ENCODE peak calls at places on chromosomes 2 and 18, in nine cellular contexts. T, J, H, V, E, P, K, Y and W are unnamed samples. For H3K4me1 and H3K9me3, the result is how much of the 10 kb centered on the place peaks cover.

GRCh38 chr2:239670463-239671120 is 269.8 kb upstream of the HDAC4 start:
- DNase-seq in K (no peak), P (no peak), T (no peak), Y (no peak), J (no peak), E (no peak), V (no peak), H (no peak), W (no peak)

GRCh38 chr2:54969940-54970338 is 80.3 kb downstream of the RTN4 start:
- DNase-seq in V (no peak), K (no peak), T (no peak), P (no peak), Y (no peak), J (no peak), E (no peak), H (no peak), W (no peak)

GRCh38 chr2:67075530-67076253 is 321.4 kb upstream of the ETAA1 start:
- DNase-seq in K (no peak), T (no peak), P (no peak), H (no peak), J (no peak), Y (no peak), V (no peak), E (no peak), W (no peak)

GRCh38 chr2:197964720-197965119 is 160.3 kb downstream of the PLCL1 start:
- DNase-seq in E (no peak), H (no peak), Y (no peak), J (no peak), T (no peak), K (no peak), V (no peak), P (no peak), W (no peak)

GRCh38 chr2:100196786-100197494 is 54.5 kb upstream of the AFF3 start:
- DNase-seq in K (peak), Y (no peak), P (no peak), T (no peak), H (no peak), J (no peak), V (peak), E (no peak), W (no peak)

GRCh38 chr18:78739843-78740677 is 239.6 kb upstream of the SALL3 start:
- DNase-seq in E (no peak), H (no peak), J (peak), V (no peak), Y (no peak), P (no peak), T (no peak), K (no peak), W (no peak)

GRCh38 chr2:136067897-136068540 is 49.9 kb downstream of the CXCR4 start:
- DNase-seq in Y (no peak), H (no peak), E (no peak), J (no peak), P (no peak), K (no peak), V (no peak), T (no peak), W (no peak)

GRCh38 chr2:125455110-125455509 is 1200.8 kb upstream of the GYPC start:
- DNase-seq in E (no peak), H (no peak), J (no peak), T (no peak), V (no peak), Y (no peak), P (no peak), K (no peak), W (no peak)

GRCh38 chr2:126244937-126245336 is 411.0 kb upstream of the GYPC start:
- DNase-seq in E (peak), V (no peak), P (no peak), H (peak), T (no peak), Y (peak), J (no peak), K (no peak), W (no peak)

GRCh38 chr18:49920731-49921130 is 107.4 kb upstream of the ACAA2 start:
- DNase-seq in K (no peak), V (no peak), E (no peak), J (no peak), P (no peak), H (no peak), Y (no peak), T (no peak), W (no peak)

GRCh38 chr2:168482952-168483831 is 27.1 kb downstream of the CERS6 start:
- DNase-seq in J (no peak), P (no peak), E (no peak), H (no peak), T (no peak), K (no peak), V (no peak), Y (no peak), W (no peak)

GRCh38 chr2:124081154-124081771 is 56.2 kb downstream of the CNTNAP5 start:
- DNase-seq in Y (no peak), H (no peak), E (no peak), V (no peak), T (no peak), K (no peak), P (no peak), J (no peak), W (no peak)

GRCh38 chr2:241769819-241770184 is 6.8 kb upstream of the GAL3ST2 start:
- DNase-seq in K (no peak), H (no peak), T (peak), J (peak), Y (no peak), P (no peak), E (no peak), V (no peak), W (no peak)

GRCh38 chr2:72803151-72803550 is 22.7 kb downstream of the EXOC6B start:
- DNase-seq in V (no peak), E (no peak), Y (no peak), P (no peak), J (no peak), H (no peak), T (no peak), K (no peak), W (no peak)

GRCh38 chr2:105239924-105240323 is 1.6 kb upstream of the GPR45 start:
- DNase-seq in Y (no peak), K (no peak), P (no peak), V (no peak), H (no peak), J (no peak), E (no peak), T (no peak), W (no peak)

GRCh38 chr18:6239716-6240115 is 175.0 kb downstream of the L3MBTL4 start:
- DNase-seq in Y (no peak), K (no peak), V (no peak), T (no peak), E (no peak), P (no peak), H (no peak), J (no peak), W (no peak)

GRCh38 chr2:197198890-197199289 is 111.7 kb downstream of the ANKRD44 start:
- DNase-seq in T (peak), V (peak), Y (peak), K (peak), H (peak), E (peak), J (peak), P (peak), W (no peak)

GRCh38 chr2:133605031-133605773 is 36.9 kb upstream of the NCKAP5 start:
- DNase-seq in P (no peak), J (no peak), T (no peak), V (no peak), Y (no peak), H (no peak), K (no peak), E (no peak), W (no peak)

GRCh38 chr2:180699657-180700361 is 280.6 kb upstream of the UBE2E3 start:
- DNase-seq in E (no peak), V (no peak), K (no peak), J (peak), T (no peak), Y (no peak), P (no peak), H (no peak), W (no peak)

GRCh38 chr2:225932741-225933413 is 533.4 kb downstream of the NYAP2 start:
- DNase-seq in H (no peak), Y (no peak), T (no peak), J (no peak), K (no peak), V (no peak), P (no peak), E (no peak), W (no peak)

GRCh38 chr18:12271376-12272235 is 17.4 kb downstream of the CIDEA start:
- DNase-seq in T (no peak), V (peak), E (peak), J (no peak), Y (peak), K (peak), H (peak), P (peak), W (no peak)

GRCh38 chr2:24409700-24410556 is 49.6 kb upstream of the ITSN2 start:
- DNase-seq in H (peak), J (no peak), P (no peak), E (peak), T (peak), Y (peak), K (peak), V (peak), W (no peak)

GRCh38 chr2:144989580-144990270 is 469.8 kb upstream of the ZEB2 start:
- DNase-seq in V (no peak), P (no peak), K (no peak), E (no peak), H (no peak), T (no peak), J (no peak), Y (no peak), W (no peak)

GRCh38 chr18:58117685-58118403 is 73.8 kb downstream of the NEDD4L start:
- DNase-seq in J (no peak), H (no peak), T (no peak), E (no peak), P (peak), V (peak), Y (peak), K (peak), W (peak)

GRCh38 chr18:27991391-27991790 is 185.5 kb downstream of the CDH2 start:
- DNase-seq in H (no peak), J (no peak), P (no peak), T (no peak), V (no peak), K (no peak), E (no peak), Y (no peak), W (no peak)

GRCh38 chr2:54577035-54577434 is 120.9 kb downstream of the SPTBN1 start:
- DNase-seq in E (peak), K (no peak), Y (no peak), J (no peak), T (peak), H (no peak), P (peak), V (peak), W (no peak)

GRCh38 chr2:202460119-202460518 is 84.0 kb downstream of the BMPR2 start:
- DNase-seq in K (no peak), Y (no peak), T (no peak), P (no peak), H (no peak), V (no peak), E (no peak), J (no peak), W (no peak)

GRCh38 chr18:33755918-33756590 is 178.0 kb downstream of the ASXL3 start:
- DNase-seq in J (no peak), H (no peak), K (no peak), P (peak), T (no peak), V (no peak), E (no peak), Y (peak), W (peak)

GRCh38 chr2:1665761-1666505 is 78.4 kb downstream of the PXDN start:
- DNase-seq in K (no peak), T (no peak), V (no peak), E (no peak), H (no peak), Y (no peak), P (no peak), J (no peak), W (no peak)

GRCh38 chr2:231688616-231689508 is 19.5 kb upstream of the PTMA start:
- DNase-seq in Y (no peak), V (no peak), H (no peak), T (no peak), K (no peak), P (no peak), E (no peak), J (peak), W (no peak)

GRCh38 chr2:186570587-186570986 is 19.3 kb upstream of the ITGAV start:
- DNase-seq in P (no peak), K (no peak), H (no peak), Y (no peak), T (no peak), E (no peak), V (no peak), J (no peak), W (no peak)

GRCh38 chr2:25279091-25279651 is 62.6 kb downstream of the DNMT3A start:
- DNase-seq in T (peak), H (peak), K (peak), J (peak), E (peak), P (peak), V (peak), Y (peak), W (peak)

GRCh38 chr2:46548103-46548486 is 68.7 kb downstream of the TMEM247 start:
- DNase-seq in J (peak), E (peak), H (no peak), P (no peak), T (no peak), Y (peak), V (no peak), K (no peak), W (no peak)

DNA sequence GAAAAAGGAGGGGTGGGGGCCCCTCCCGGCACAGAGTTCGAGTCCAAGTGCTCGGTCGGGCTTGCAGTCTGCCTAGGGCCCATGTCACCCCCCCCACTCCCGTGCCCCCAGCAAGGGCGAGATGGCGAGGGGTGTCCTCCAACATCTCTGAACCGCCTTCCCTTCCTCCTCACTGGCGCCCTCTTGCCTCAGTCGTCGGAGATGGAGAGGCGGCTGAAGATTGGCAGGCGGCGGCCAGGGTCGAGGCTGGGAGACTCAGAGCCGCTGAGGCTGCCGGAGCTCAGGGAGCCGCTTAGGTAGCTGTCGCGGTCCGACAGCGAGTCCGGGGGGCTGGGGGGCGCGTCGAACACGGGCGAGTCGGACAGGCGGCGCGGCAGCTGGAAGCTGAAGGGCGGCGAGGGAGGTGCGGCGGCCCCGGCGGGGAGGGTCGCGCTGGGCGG is 2.3 kb downstream of the ZFP36L2 start:
- DNase-seq in E (peak), P (peak), V (peak), H (peak), Y (peak), J (peak), K (peak), T (peak), W (no peak)
- H3K4me1 ChIP-seq in E (half or more), P (under half), V (under half), H (half or more), Y (half or more), J (under half), K (under half), T (under half), W (under half)

GRCh38 chr18:4839639-4840038 is 357.4 kb downstream of the AKAIN1 start:
- DNase-seq in H (no peak), P (no peak), V (no peak), Y (no peak), J (no peak), E (no peak), T (no peak), K (no peak), W (no peak)

GRCh38 chr18:4843771-4844170 is 353.3 kb downstream of the AKAIN1 start:
- DNase-seq in J (no peak), K (no peak), Y (no peak), P (no peak), V (no peak), T (no peak), H (no peak), E (no peak), W (no peak)

GRCh38 chr18:4847066-4847465 is 350.0 kb downstream of the AKAIN1 start:
- DNase-seq in J (no peak), V (no peak), K (no peak), E (no peak), Y (no peak), H (no peak), P (no peak), T (no peak), W (no peak)

GRCh38 chr18:4844320-4844719 is 352.7 kb downstream of the AKAIN1 start:
- DNase-seq in J (no peak), T (no peak), V (no peak), P (no peak), E (no peak), Y (no peak), K (no peak), H (no peak), W (no peak)

GRCh38 chr18:4842287-4842686 is 354.8 kb downstream of the AKAIN1 start:
- DNase-seq in P (no peak), Y (no peak), J (no peak), E (no peak), H (no peak), V (no peak), T (no peak), K (no peak), W (peak)
- H3K9me3 ChIP-seq in P (under half), Y (under half), J (under half), E (under half), H (under half), V (under half), T (under half), K (under half), W (under half)

GRCh38 chr2:96154506-96155380 is 9.5 kb upstream of the DUSP2 start:
- DNase-seq in P (no peak), T (no peak), J (peak), H (no peak), V (no peak), E (no peak), Y (no peak), K (no peak), W (no peak)

GRCh38 chr2:96156011-96156820 is 11.0 kb upstream of the DUSP2 start:
- DNase-seq in E (no peak), T (no peak), Y (no peak), J (peak), K (no peak), P (no peak), H (no peak), V (no peak), W (no peak)

GRCh38 chr2:96153291-96153713 is 8.1 kb upstream of the DUSP2 start:
- DNase-seq in K (peak), Y (no peak), T (no peak), J (peak), E (no peak), H (no peak), V (no peak), P (no peak), W (no peak)

GRCh38 chr2:96152301-96153165 is 7.3 kb upstream of the DUSP2 start:
- DNase-seq in J (peak), Y (peak), H (no peak), V (no peak), E (no peak), P (no peak), T (no peak), K (no peak), W (no peak)

DNA sequence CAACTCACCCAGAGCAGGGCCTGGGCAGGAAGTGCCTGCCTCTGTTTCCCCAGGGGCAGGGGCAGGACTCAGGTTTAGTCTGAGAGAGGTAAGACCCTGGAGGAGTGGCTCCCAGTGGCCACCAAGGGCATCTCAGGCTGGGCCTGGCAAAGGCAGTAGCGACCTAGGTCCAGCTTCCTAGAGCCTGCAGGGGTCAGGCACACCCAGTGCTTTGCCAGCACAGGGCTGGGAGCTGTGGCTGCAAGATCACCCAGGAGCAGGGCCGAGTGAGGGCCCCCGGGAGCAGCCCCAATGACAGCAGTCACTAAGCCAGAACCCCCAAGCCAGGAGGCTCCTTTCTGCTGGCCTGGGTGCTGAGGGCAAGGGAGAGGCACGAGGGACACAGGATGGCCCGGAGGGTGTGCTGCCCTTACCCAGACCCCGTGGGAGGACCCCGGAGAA is 8.8 kb upstream of the DUSP2 start:
- DNase-seq in J (peak), E (no peak), Y (no peak), H (no peak), K (no peak), T (no peak), V (no peak), P (no peak), W (no peak)
- TF ChIP-seq CTCF in J (no peak), E (no peak), Y (no peak), H (no peak), K (no peak), T (no peak), V (no peak), P (no peak), W (no peak)

DNA sequence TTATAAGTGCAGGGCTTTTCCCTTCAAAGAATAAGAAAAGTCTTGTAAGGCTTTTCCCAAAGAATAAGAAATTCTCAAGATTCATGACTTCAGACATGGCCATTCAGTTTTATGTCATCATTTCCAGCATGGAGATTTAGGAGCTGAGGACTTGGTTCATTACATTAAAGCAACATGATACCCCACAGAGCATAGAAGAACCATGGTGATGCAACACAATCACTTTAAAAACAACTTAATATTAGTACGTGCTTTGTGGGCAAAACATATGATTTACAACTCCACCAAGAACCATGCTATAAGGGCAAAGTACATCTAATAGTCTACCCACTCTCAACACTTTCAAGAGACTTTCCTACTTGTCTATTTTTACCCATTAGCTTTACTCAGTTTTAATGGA is 214.4 kb downstream of the SRBD1 start:
- DNase-seq in J (no peak), K (no peak), P (no peak), H (no peak), V (no peak), E (no peak), T (no peak), Y (no peak), W (no peak)
- H3K4me1 ChIP-seq in J (under half), K (under half), P (under half), H (under half), V (under half), E (under half), T (under half), Y (under half), W (under half)

DNA sequence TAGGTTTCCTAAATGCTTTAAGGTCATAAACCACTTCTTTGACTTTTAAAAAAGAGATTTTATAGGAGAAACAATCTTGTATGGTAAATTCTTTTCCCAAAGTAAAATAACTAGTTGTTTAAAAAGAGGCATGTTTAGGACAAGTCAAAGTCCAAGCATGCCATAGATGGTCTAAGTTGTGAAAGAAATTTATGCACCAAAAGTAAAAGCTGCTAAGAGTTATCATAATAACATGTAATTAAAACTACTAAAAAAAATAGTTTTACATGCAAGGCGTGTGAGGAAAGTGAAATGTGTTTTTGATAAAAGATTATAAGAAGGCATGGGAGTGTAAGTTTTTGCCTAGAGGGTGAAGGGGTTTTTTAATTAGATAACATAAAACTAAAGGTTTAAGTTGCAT is 22.5 kb downstream of the FAM210A start:
- DNase-seq in T (no peak), K (no peak), J (no peak), P (no peak), V (no peak), Y (no peak), E (no peak), H (no peak), W (no peak)
- H3K9me3 ChIP-seq in T (under half), K (under half), J (under half), P (under half), V (under half), Y (under half), E (under half), H (under half), W (under half)

GRCh38 chr2:42809876-42810125 is 17.4 kb upstream of the HAAO start:
- DNase-seq in P (peak), E (peak), K (peak), J (peak), V (peak), T (peak), H (peak), Y (peak), W (no peak)
- TF ChIP-seq CTCF in P (peak), E (no peak), K (peak), J (no peak), V (peak), T (peak), H (no peak), Y (no peak), W (no peak)

GRCh38 chr2:219520079-219520478 is 5.8 kb downstream of the ASIC4 start:
- DNase-seq in T (no peak), E (no peak), Y (no peak), J (no peak), K (no peak), P (no peak), V (no peak), H (no peak), W (no peak)

GRCh38 chr2:219517954-219518778 is 3.9 kb downstream of the ASIC4 start:
- DNase-seq in H (no peak), J (no peak), T (no peak), Y (no peak), K (no peak), V (no peak), E (no peak), P (no peak), W (no peak)

GRCh38 chr2:219521066-219521880 is 7.0 kb downstream of the ASIC4 start:
- DNase-seq in Y (peak), H (no peak), K (peak), J (peak), V (no peak), P (no peak), T (no peak), E (no peak), W (no peak)

GRCh38 chr2:219522111-219523030 is 8.1 kb downstream of the ASIC4 start:
- DNase-seq in H (no peak), V (no peak), J (no peak), P (no peak), K (peak), Y (no peak), T (no peak), E (no peak), W (no peak)

GRCh38 chr2:219519526-219519916 is 5.2 kb downstream of the ASIC4 start:
- DNase-seq in V (no peak), Y (no peak), H (no peak), K (no peak), T (no peak), J (no peak), P (no peak), E (no peak), W (no peak)
- H3K4me1 ChIP-seq in V (under half), Y (under half), H (under half), K (under half), T (under half), J (under half), P (under half), E (under half), W (under half)